ENCODE peak calls at places on chromosomes 1 and 21, in seven cellular contexts. J is tibial nerve; M is activated CD4-positive, alpha-beta T cell treated with anti-CD3 and anti-CD28 coated beads, Interleukin-2, amount 10 ng/mL, durations not matched to agents 7 days and 5 days; Q is left cardiac atrium; Z is smooth muscle cell of the brain vasculature; D is progenitor cell of endocrine pancreas; K is SHP77. V is an unnamed sample.

GRCh38 chr1:74732960-74733615 is at the start of the genes CRYZ and TYW3:
- DNase-seq in Q (peak), D (peak), M (peak), K (peak), Z (peak), J (peak), V (peak)

GRCh38 chr1:52973843-52974242 is 46.8 kb downstream of the SCP2 start:
- DNase-seq in M (no peak), D (no peak), Z (no peak), Q (no peak), J (no peak), K (no peak), V (no peak)

GRCh38 chr1:201543871-201544521 is 5.1 kb downstream of the NAV1 start:
- DNase-seq in J (no peak), K (no peak), D (no peak), M (no peak), Q (no peak), Z (no peak), V (no peak)

GRCh38 chr1:109090415-109091195 is at the start of gene TMEM167B:
- DNase-seq in Z (peak), Q (peak), K (peak), D (peak), M (peak), J (peak), V (peak)

GRCh38 chr1:226870323-226871046 is at the start of gene PSEN2:
- DNase-seq in M (peak), Z (no peak), Q (peak), K (peak), J (no peak), D (peak), V (no peak)

GRCh38 chr1:230807551-230808267 is 60.5 kb downstream of the CAPN9 start:
- DNase-seq in D (no peak), Z (no peak), M (no peak), K (no peak), J (no peak), Q (no peak), V (no peak)

GRCh38 chr21:41328660-41329300 is 12.2 kb downstream of the FAM3B start:
- DNase-seq in M (no peak), K (no peak), Q (no peak), J (no peak), D (no peak), Z (no peak), V (no peak)

GRCh38 chr1:221923921-221924598 is 182.2 kb upstream of the DUSP10 start:
- DNase-seq in J (no peak), D (no peak), M (no peak), Z (no peak), K (no peak), Q (no peak), V (no peak)

GRCh38 chr1:31667065-31667785 is 22.5 kb upstream of the PEF1 start:
- DNase-seq in Q (no peak), M (no peak), J (no peak), Z (no peak), K (no peak), D (no peak), V (no peak)

GRCh38 chr1:18943162-18943561 is 13.3 kb downstream of the IFFO2 start:
- DNase-seq in D (no peak), Q (no peak), Z (no peak), J (no peak), M (no peak), K (no peak), V (no peak)

GRCh38 chr1:4749406-4749805 is 95.0 kb downstream of the AJAP1 start:
- DNase-seq in M (no peak), Q (no peak), D (no peak), Z (no peak), K (no peak), J (no peak), V (no peak)

GRCh38 chr1:154445040-154445472 is 39.9 kb downstream of the IL6R start:
- DNase-seq in D (no peak), Z (peak), M (peak), K (no peak), J (no peak), Q (no peak), V (no peak)

GRCh38 chr1:174968750-174969244 is 30.9 kb upstream of the CACYBP start:
- DNase-seq in Q (no peak), J (no peak), K (no peak), D (no peak), Z (peak), M (peak), V (peak)

GRCh38 chr1:116179398-116179797 is 68.2 kb downstream of the MAB21L3 start:
- DNase-seq in J (no peak), D (no peak), K (no peak), Z (no peak), Q (no peak), M (no peak), V (no peak)

GRCh38 chr1:111880866-111881837 is 108.3 kb downstream of the KCND3 start:
- DNase-seq in J (no peak), M (no peak), D (no peak), K (peak), Z (no peak), Q (peak), V (no peak)

GRCh38 chr1:43204394-43204793 is 32.3 kb downstream of the CFAP57 start:
- DNase-seq in M (no peak), Q (no peak), D (no peak), K (no peak), Z (no peak), J (no peak), V (no peak)

GRCh38 chr1:17792421-17792820 is 37.3 kb downstream of the ACTL8 start:
- DNase-seq in Q (no peak), J (no peak), Z (no peak), D (no peak), K (no peak), M (no peak), V (no peak)

GRCh38 chr21:35199733-35200015 is 150.6 kb upstream of the RUNX1 start:
- DNase-seq in M (no peak), J (no peak), K (no peak), Q (no peak), D (no peak), Z (no peak), V (no peak)

GRCh38 chr1:208149776-208150514 is 94.2 kb downstream of the PLXNA2 start:
- DNase-seq in Q (no peak), M (no peak), J (peak), K (no peak), Z (no peak), D (no peak), V (no peak)

GRCh38 chr21:46125846-46126301 is 28.0 kb downstream of the COL6A2 start:
- DNase-seq in K (no peak), Q (no peak), Z (no peak), D (peak), M (no peak), J (no peak), V (no peak)

GRCh38 chr1:36248250-36248894 is 24.1 kb downstream of the THRAP3 start:
- DNase-seq in K (no peak), J (peak), D (no peak), Z (no peak), M (no peak), Q (peak), V (no peak)

GRCh38 chr1:81052162-81052561 is 748.6 kb upstream of the ADGRL2 start:
- DNase-seq in Z (no peak), Q (no peak), K (no peak), M (no peak), D (no peak), J (no peak), V (no peak)

GRCh38 chr1:178581351-178581951 is 68.5 kb downstream of the TEX35 start:
- DNase-seq in Z (no peak), Q (no peak), J (no peak), D (no peak), K (no peak), M (no peak), V (no peak)

GRCh38 chr1:90835172-90835660 is 118.1 kb upstream of the BARHL2 start:
- DNase-seq in D (no peak), Q (no peak), M (no peak), K (no peak), J (no peak), Z (no peak), V (no peak)

GRCh38 chr1:7591565-7591964 is 179.5 kb upstream of the VAMP3 start:
- DNase-seq in M (no peak), Q (no peak), Z (no peak), D (no peak), J (no peak), K (no peak), V (no peak)

GRCh38 chr1:107692580-107693345 is 272.2 kb downstream of the VAV3 start:
- DNase-seq in Z (no peak), D (no peak), K (no peak), Q (no peak), M (no peak), J (no peak), V (no peak)

GRCh38 chr1:231040019-231040799 is at the start of gene FAM89A:
- DNase-seq in M (peak), Z (no peak), Q (peak), D (peak), J (peak), K (peak), V (no peak)

GRCh38 chr1:204409878-204410763 is 1.5 kb downstream of the PPP1R15B start:
- DNase-seq in M (peak), J (no peak), Q (no peak), Z (no peak), K (no peak), D (no peak), V (no peak)

GRCh38 chr1:117695796-117696505 is 90.1 kb downstream of the TENT5C start:
- DNase-seq in M (no peak), Z (no peak), Q (peak), D (no peak), K (no peak), J (no peak), V (peak)

GRCh38 chr1:47582891-47583608 is 145.2 kb downstream of the FOXD2 start:
- DNase-seq in J (no peak), Z (no peak), D (no peak), K (no peak), Q (no peak), M (no peak), V (no peak)